ENCODE peak calls at places on chromosomes 2 and 18, in four cellular contexts. One of them, this sample, is unnamed.

GRCh38 chr2:17915811-17916523 is 37.5 kb downstream of the KCNS3 start:
- DNase-seq in prostate gland: no peak
- DNase-seq in PC-9: no peak
- DNase-seq in AG10803: peak; percentile 8
- DNase-seq in this sample: no peak

GRCh38 chr2:194203898-194204297 is 1453.1 kb upstream of the SLC39A10 start:
- DNase-seq in AG10803: no peak
- DNase-seq in prostate gland: no peak
- DNase-seq in PC-9: no peak
- DNase-seq in this sample: no peak

GRCh38 chr2:239818531-239819011 is 206.6 kb downstream of the NDUFA10 start:
- DNase-seq in PC-9: no peak
- DNase-seq in prostate gland: no peak
- DNase-seq in AG10803: no peak
- DNase-seq in this sample: peak; percentile 4

GRCh38 chr2:232304236-232304635 is 74.3 kb upstream of the ALPP start:
- DNase-seq in prostate gland: no peak
- DNase-seq in AG10803: no peak
- DNase-seq in PC-9: no peak
- DNase-seq in this sample: no peak

GRCh38 chr2:43024515-43024962 is 201.9 kb downstream of the ZFP36L2 start:
- DNase-seq in AG10803: peak; percentile 55
- DNase-seq in PC-9: no peak
- DNase-seq in prostate gland: peak; percentile 32
- DNase-seq in this sample: peak; percentile 71

GRCh38 chr2:20579866-20580265 is 71.0 kb downstream of the HS1BP3 start:
- DNase-seq in prostate gland: no peak
- DNase-seq in AG10803: no peak
- DNase-seq in PC-9: peak; percentile 51
- DNase-seq in this sample: no peak

GRCh38 chr2:197915548-197916265 is 111.3 kb downstream of the PLCL1 start:
- DNase-seq in AG10803: peak; percentile 93
- DNase-seq in PC-9: no peak
- DNase-seq in prostate gland: no peak
- DNase-seq in this sample: no peak

GRCh38 chr2:54287532-54287931 is 31.5 kb upstream of the TSPYL6 start:
- DNase-seq in AG10803: peak; percentile 44
- DNase-seq in prostate gland: peak; percentile 27
- DNase-seq in PC-9: peak; percentile 25
- DNase-seq in this sample: no peak

GRCh38 chr18:26813043-26813442 is 52.5 kb downstream of the AQP4 start:
- DNase-seq in AG10803: no peak
- DNase-seq in PC-9: no peak
- DNase-seq in prostate gland: peak; percentile 42
- DNase-seq in this sample: peak; percentile 21

GRCh38 chr2:196925768-196926561 is 542 bp downstream of the PGAP1 start:
- DNase-seq in PC-9: no peak
- DNase-seq in prostate gland: peak; percentile 44
- DNase-seq in AG10803: peak; percentile 31
- DNase-seq in this sample: peak; percentile 29

GRCh38 chr2:8645176-8645831 is 36.6 kb upstream of the ID2 start:
- DNase-seq in PC-9: no peak
- DNase-seq in prostate gland: no peak
- DNase-seq in AG10803: no peak
- DNase-seq in this sample: no peak
- TF ChIP-seq CTCF in PC-9: no peak
- TF ChIP-seq CTCF in prostate gland: no peak
- TF ChIP-seq CTCF in AG10803: no peak
- TF ChIP-seq CTCF in this sample: no peak

GRCh38 chr2:177434475-177434874 is 41.9 kb downstream of the AGPS start:
- DNase-seq in PC-9: no peak
- DNase-seq in AG10803: no peak
- DNase-seq in prostate gland: no peak
- DNase-seq in this sample: no peak

GRCh38 chr2:177430425-177430824 is 37.9 kb downstream of the AGPS start:
- DNase-seq in PC-9: no peak
- DNase-seq in prostate gland: no peak
- DNase-seq in AG10803: peak; percentile 8
- DNase-seq in this sample: no peak

GRCh38 chr2:177432703-177433102 is 40.1 kb downstream of the AGPS start:
- DNase-seq in PC-9: no peak
- DNase-seq in prostate gland: no peak
- DNase-seq in AG10803: no peak
- DNase-seq in this sample: no peak

GRCh38 chr2:177429688-177430325 is 37.2 kb downstream of the AGPS start:
- DNase-seq in AG10803: peak; percentile 94
- DNase-seq in prostate gland: no peak
- DNase-seq in PC-9: no peak
- DNase-seq in this sample: no peak

DNA sequence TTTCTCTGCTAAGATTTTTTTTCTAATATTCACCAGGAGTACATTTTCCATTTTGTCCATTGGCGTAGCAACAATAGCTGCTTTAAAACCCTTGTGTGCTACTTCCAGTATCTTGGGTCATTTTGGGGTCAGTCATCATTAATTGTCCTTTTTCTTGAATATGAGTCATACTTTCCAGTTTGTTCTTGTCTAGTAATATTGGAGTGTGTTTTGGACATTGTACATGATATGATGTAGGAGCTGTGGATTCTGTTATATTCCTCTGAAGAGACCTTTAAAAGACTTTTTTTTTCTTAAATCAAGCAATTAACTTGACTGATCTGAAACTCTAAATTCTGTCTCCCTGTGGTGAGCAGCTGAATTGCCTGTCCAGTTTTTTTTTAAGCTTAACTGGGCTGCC is 40.8 kb downstream of the AGPS start:
- DNase-seq in PC-9: no peak
- DNase-seq in AG10803: no peak
- DNase-seq in prostate gland: no peak
- DNase-seq in this sample: no peak
- TF ChIP-seq CTCF in PC-9: no peak
- TF ChIP-seq CTCF in AG10803: peak; percentile 15
- TF ChIP-seq CTCF in prostate gland: no peak
- TF ChIP-seq CTCF in this sample: no peak

GRCh38 chr2:127528487-127528886 is 2.2 kb upstream of the IWS1 start:
- DNase-seq in PC-9: no peak
- DNase-seq in AG10803: no peak
- DNase-seq in prostate gland: no peak
- DNase-seq in this sample: no peak

GRCh38 chr2:127532296-127532695 is 3.2 kb upstream of the MYO7B start:
- DNase-seq in prostate gland: no peak
- DNase-seq in PC-9: peak; percentile 8
- DNase-seq in AG10803: no peak
- DNase-seq in this sample: no peak

GRCh38 chr2:127526940-127527804 is 883 bp upstream of the IWS1 start:
- DNase-seq in prostate gland: peak; percentile 71
- DNase-seq in PC-9: peak; percentile 95
- DNase-seq in AG10803: no peak
- DNase-seq in this sample: no peak

GRCh38 chr2:127531133-127531709 is 4.3 kb upstream of the MYO7B start:
- DNase-seq in PC-9: peak; percentile 37
- DNase-seq in AG10803: peak; percentile 21
- DNase-seq in prostate gland: no peak
- DNase-seq in this sample: no peak

GRCh38 chr2:127530245-127531132 is 4.2 kb upstream of the IWS1 start:
- DNase-seq in prostate gland: no peak
- DNase-seq in AG10803: no peak
- DNase-seq in PC-9: peak; percentile 85
- DNase-seq in this sample: no peak
- TF ChIP-seq CTCF in prostate gland: no peak
- TF ChIP-seq CTCF in AG10803: no peak
- TF ChIP-seq CTCF in PC-9: no peak
- TF ChIP-seq CTCF in this sample: no peak

DNA sequence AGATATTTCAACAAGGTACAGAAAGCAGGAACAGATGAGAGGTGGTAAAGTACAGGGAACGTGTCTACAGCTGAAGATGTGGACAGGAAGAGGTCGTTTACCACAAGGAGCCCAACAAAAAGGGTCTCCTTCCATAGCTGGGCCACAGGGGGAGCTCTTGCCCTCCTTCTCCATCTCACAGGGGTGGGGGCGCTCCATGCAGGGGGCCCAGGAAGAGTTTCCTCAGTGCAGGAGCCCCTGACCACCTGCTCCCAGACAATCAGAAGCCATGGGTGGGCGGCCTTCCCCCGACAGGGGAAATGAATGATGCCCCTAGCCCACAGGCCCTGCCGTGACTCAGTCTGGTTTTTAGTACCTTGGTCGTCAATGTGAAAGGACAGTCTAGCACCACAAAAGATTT is 163.6 kb upstream of the ZNF516 start:
- DNase-seq in AG10803: no peak
- DNase-seq in prostate gland: no peak
- DNase-seq in PC-9: no peak
- DNase-seq in this sample: no peak
- TF ChIP-seq CTCF in AG10803: peak; percentile 27
- TF ChIP-seq CTCF in prostate gland: no peak
- TF ChIP-seq CTCF in PC-9: peak; percentile 54
- TF ChIP-seq CTCF in this sample: no peak

This sample was measured in body of pancreas.